ENCODE peak calls at places on chromosome 10, in four cellular contexts. Y is neural progenitor cell, U is A549, L is transverse colon. A is an unnamed sample.

GRCh38 chr10:118792501-118792900 is 37.7 kb upstream of the CACUL1 start:
- DNase-seq in Y (no peak), U (no peak), L (peak; percentile 17), A (no peak)

GRCh38 chr10:106978746-106979145 is 185.8 kb downstream of the SORCS1 start:
- DNase-seq in Y (no peak), U (no peak), L (no peak), A (no peak)

GRCh38 chr10:84200537-84201243 is 6.4 kb downstream of the CDHR1 start:
- DNase-seq in Y (no peak), U (no peak), L (peak; percentile 75), A (no peak)

GRCh38 chr10:125928928-125929585 is 32.7 kb downstream of the FANK1 start:
- DNase-seq in Y (no peak), U (no peak), L (no peak), A (no peak)

GRCh38 chr10:126509211-126509610 is 120.9 kb upstream of the ADAM12 start:
- DNase-seq in Y (no peak), U (no peak), L (no peak), A (no peak)

GRCh38 chr10:105269011-105269410 is 627.9 kb downstream of the SORCS3 start:
- DNase-seq in Y (no peak), U (no peak), L (no peak), A (no peak)

GRCh38 chr10:24645784-24646183 is 77.9 kb downstream of the ARHGAP21 start:
- DNase-seq in Y (no peak), U (no peak), L (no peak), A (no peak)

GRCh38 chr10:4947635-4948596 is 15.3 kb upstream of the AKR1C1 start:
- DNase-seq in Y (no peak), U (peak; percentile 92), L (no peak), A (no peak)

GRCh38 chr10:113060221-113061053 is 110.4 kb downstream of the TCF7L2 start:
- DNase-seq in Y (no peak), U (no peak), L (peak; percentile 44), A (no peak)

GRCh38 chr10:86182150-86182549 is 184.4 kb downstream of the GRID1 start:
- DNase-seq in Y (peak; percentile 7), U (no peak), L (no peak), A (no peak)

GRCh38 chr10:32911285-32912016 is 46.6 kb downstream of the ITGB1 start:
- DNase-seq in Y (no peak), U (no peak), L (no peak), A (no peak)

GRCh38 chr10:129710510-129710847 is 243.4 kb downstream of the MGMT start:
- DNase-seq in Y (no peak), U (no peak), L (no peak), A (no peak)

GRCh38 chr10:17225823-17226222 is 2.2 kb upstream of the VIM start:
- DNase-seq in Y (no peak), U (no peak), L (no peak), A (no peak)

GRCh38 chr10:49398986-49399385 is 3.1 kb upstream of the DRGX start:
- DNase-seq in Y (peak; percentile 31), U (no peak), L (no peak), A (no peak)

GRCh38 chr10:89959433-89960110 is 258.2 kb downstream of the KIF20B start:
- DNase-seq in Y (no peak), U (no peak), L (no peak), A (no peak)

GRCh38 chr10:76311752-76312699 is 880.6 kb downstream of the LRMDA start:
- DNase-seq in Y (peak; percentile 79), U (peak; percentile 56), L (no peak), A (peak; percentile 20)

GRCh38 chr10:48464871-48465736 is 139.8 kb downstream of the ARHGAP22 start:
- DNase-seq in Y (peak; percentile 23), U (no peak), L (no peak), A (peak; percentile 58)

GRCh38 chr10:13272164-13272571 is 27.7 kb downstream of the PHYH start:
- DNase-seq in Y (peak; percentile 9), U (no peak), L (peak; percentile 12), A (no peak)

GRCh38 chr10:21173433-21173963 is 276.4 kb upstream of the NEBL start:
- DNase-seq in Y (peak; percentile 58), U (no peak), L (no peak), A (peak; percentile 80)

GRCh38 chr10:96719850-96720421 is 378 bp downstream of the PIK3AP1 start:
- DNase-seq in Y (peak; percentile 77), U (peak; percentile 49), L (peak; percentile 83), A (peak; percentile 78)

GRCh38 chr10:121553861-121554264 is 44.4 kb downstream of the FGFR2 start:
- DNase-seq in Y (no peak), U (no peak), L (peak; percentile 37), A (peak; percentile 64)

GRCh38 chr10:69269761-69270160 is 8.5 kb upstream of the HK1 start:
- DNase-seq in Y (no peak), U (no peak), L (no peak), A (no peak)

GRCh38 chr10:22554481-22555182 is 159.7 kb downstream of the PIP4K2A start:
- DNase-seq in Y (peak; percentile 82), U (no peak), L (peak; percentile 28), A (peak; percentile 61)

GRCh38 chr10:106513328-106513727 is 651.2 kb downstream of the SORCS1 start:
- DNase-seq in Y (no peak), U (no peak), L (no peak), A (no peak)

GRCh38 chr10:2508971-2509605 is 558.3 kb upstream of the PFKP start:
- DNase-seq in Y (no peak), U (no peak), L (no peak), A (no peak)

GRCh38 chr10:640673-641045 is 48.8 kb downstream of the DIP2C start:
- DNase-seq in Y (no peak), U (no peak), L (no peak), A (no peak)

GRCh38 chr10:46530249-46531186 is 25.9 kb downstream of the GPRIN2 start:
- DNase-seq in Y (no peak), U (peak; percentile 94), L (peak; percentile 5), A (peak; percentile 23)

GRCh38 chr10:123148414-123149161 is 652 bp downstream of the HMX2 start:
- DNase-seq in Y (peak; percentile 66), U (no peak), L (no peak), A (no peak)

GRCh38 chr10:49186613-49187012 is 1.6 kb downstream of the TMEM273 start:
- DNase-seq in Y (no peak), U (no peak), L (no peak), A (no peak)

GRCh38 chr10:95792874-95793285 is 36.9 kb downstream of the ENTPD1 start:
- DNase-seq in Y (peak; percentile 35), U (no peak), L (no peak), A (no peak)

GRCh38 chr10:69382382-69383117 is 34.2 kb downstream of the TACR2 start:
- DNase-seq in Y (no peak), U (peak; percentile 27), L (no peak), A (no peak)

GRCh38 chr10:93463723-93464511 is 18.2 kb downstream of the MYOF start:
- DNase-seq in Y (no peak), U (peak; percentile 70), L (peak; percentile 37), A (no peak)

GRCh38 chr10:114100848-114101741 is 57.4 kb downstream of the ADRB1 start:
- DNase-seq in Y (peak; percentile 59), U (no peak), L (no peak), A (peak; percentile 63)

GRCh38 chr10:93081834-93082233 is 8.1 kb downstream of the CYP26A1 start:
- DNase-seq in Y (no peak), U (no peak), L (no peak), A (no peak)

GRCh38 chr10:131979821-131980270 is 1.9 kb downstream of the BNIP3 start:
- DNase-seq in Y (peak; percentile 56), U (no peak), L (no peak), A (no peak)

GRCh38 chr10:131980321-131980720 is 1.4 kb downstream of the BNIP3 start:
- DNase-seq in Y (no peak), U (no peak), L (no peak), A (no peak)

GRCh38 chr10:131978366-131978765 is 3.4 kb downstream of the BNIP3 start:
- DNase-seq in Y (no peak), U (no peak), L (no peak), A (no peak)

GRCh38 chr10:131978851-131979250 is 2.9 kb downstream of the BNIP3 start:
- DNase-seq in Y (no peak), U (no peak), L (no peak), A (peak; percentile 56)

GRCh38 chr10:131979336-131979735 is 2.4 kb downstream of the BNIP3 start:
- DNase-seq in Y (no peak), U (no peak), L (no peak), A (no peak)
- H3K4me3 ChIP-seq in Y (peak overlapping the region; percentile 91), U (no peak overlapping the region), L (no peak overlapping the region), A (peak overlapping the region; percentile 76)

DNA sequence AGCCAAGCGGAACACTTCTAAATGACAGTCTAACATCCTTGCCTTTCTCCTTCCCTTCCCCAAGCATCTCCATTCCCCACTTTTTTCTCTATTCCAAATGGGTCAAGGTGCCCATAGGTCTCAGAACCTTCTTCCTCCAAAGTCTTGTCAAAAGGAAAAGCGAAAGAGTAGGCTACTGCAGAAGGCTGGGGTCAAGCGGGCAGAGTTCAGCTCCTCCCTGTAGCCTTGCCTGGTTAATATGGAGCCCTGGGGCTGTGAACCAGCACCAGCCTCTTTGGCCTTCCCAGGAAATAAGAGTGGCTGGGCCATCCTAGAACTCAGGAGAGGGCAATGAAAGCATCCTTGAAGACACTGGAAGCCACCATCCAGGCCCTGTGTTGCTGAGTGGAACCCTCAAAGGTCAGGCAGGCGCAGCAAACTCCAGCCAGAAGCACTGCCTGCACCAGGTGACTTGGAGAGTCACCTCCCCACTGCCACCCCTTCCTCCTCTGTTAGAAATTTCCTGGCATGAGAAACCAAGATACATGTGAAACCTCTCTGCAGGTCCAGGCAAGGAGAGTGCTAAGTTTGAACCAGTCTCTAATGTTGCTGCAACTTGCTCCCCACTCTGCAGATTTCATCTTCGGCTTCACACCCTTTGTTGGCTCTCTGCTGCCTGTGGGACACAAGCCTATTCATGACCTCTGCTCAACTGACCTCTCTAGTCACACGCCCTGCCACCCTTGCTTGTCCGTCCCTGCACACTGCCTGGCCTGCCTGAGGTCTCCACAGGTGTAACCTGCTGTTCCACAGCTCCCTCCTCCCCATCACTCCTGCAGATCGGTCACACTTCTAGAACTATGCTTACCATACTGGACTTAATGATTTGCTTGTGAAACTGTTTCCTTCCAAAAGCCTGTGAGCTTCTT is 74.9 kb downstream of the SH3PXD2A start:
- DNase-seq in Y (no peak), U (no peak), L (no peak), A (no peak)
- H3K27ac ChIP-seq in Y (no peak overlapping the region), U (no peak overlapping the region), L (peak overlapping the region; percentile 81), A (no peak overlapping the region)

GRCh38 chr10:34364253-34365037 is 450.7 kb downstream of the PARD3 start:
- DNase-seq in Y (no peak), U (peak; percentile 70), L (no peak), A (no peak)

GRCh38 chr10:34370121-34370520 is 445.0 kb downstream of the PARD3 start:
- DNase-seq in Y (no peak), U (no peak), L (no peak), A (no peak)

GRCh38 chr10:34372509-34372908 is 442.6 kb downstream of the PARD3 start:
- DNase-seq in Y (no peak), U (no peak), L (no peak), A (no peak)

DNA sequence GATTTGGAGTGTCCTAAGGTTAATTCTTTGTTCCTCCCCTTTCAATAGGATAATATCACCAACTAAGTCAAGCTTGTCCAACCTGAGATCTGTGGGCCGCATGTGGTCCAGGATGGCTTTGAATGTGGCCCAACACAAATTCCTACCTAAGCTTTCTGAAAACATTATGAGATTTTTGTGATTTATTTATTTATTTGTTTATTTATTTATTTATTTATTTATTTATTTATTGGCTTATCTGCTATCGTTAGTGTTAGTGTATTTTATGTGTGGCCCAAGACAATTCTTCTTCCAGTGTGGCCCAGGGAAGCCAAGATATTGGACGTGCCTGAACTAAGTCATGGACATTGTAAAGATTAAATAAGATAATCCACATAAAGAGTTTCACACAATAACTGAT is 446.0 kb downstream of the PARD3 start:
- DNase-seq in Y (no peak), U (no peak), L (no peak), A (no peak)
- TF ChIP-seq CTCF in Y (no peak), U (no peak), L (no peak), A (no peak)

GRCh38 chr10:79179404-79180309 is 110.9 kb downstream of the ZMIZ1 start:
- DNase-seq in Y (peak; percentile 92), U (no peak), L (no peak), A (no peak)
- H3K4me3 ChIP-seq in Y (no peak overlapping the region), U (no peak overlapping the region), L (no peak overlapping the region), A (no peak overlapping the region)

A was measured in pancreas.